ENCODE peak calls at places on chromosomes 1 and 21, in six cellular contexts. B, R, M, L, J and D are unnamed samples.

GRCh38 chr21:45299026-45299863 is 11.6 kb upstream of the POFUT2 start:
- DNase-seq in L (no peak), B (no peak), R (peak), J (peak), M (no peak), D (no peak)

GRCh38 chr1:225816643-225817538 is 7.0 kb downstream of the EPHX1 start:
- DNase-seq in M (no peak), J (peak), B (no peak), R (peak), L (no peak), D (no peak)

GRCh38 chr1:90501281-90501680 is 215.8 kb downstream of the BARHL2 start:
- DNase-seq in J (no peak), R (no peak), L (no peak), M (no peak), B (no peak), D (no peak)

GRCh38 chr1:235357485-235358378 is 9.5 kb upstream of the TBCE start:
- DNase-seq in M (no peak), J (peak), B (no peak), L (no peak), R (no peak), D (peak)

GRCh38 chr1:25194576-25195020 is 37.7 kb downstream of the SYF2 start:
- DNase-seq in J (no peak), R (no peak), M (no peak), B (no peak), L (no peak), D (no peak)

GRCh38 chr1:8040586-8040985 is 14.5 kb upstream of the ERRFI1 start:
- DNase-seq in M (no peak), R (no peak), B (no peak), L (no peak), J (no peak), D (no peak)

GRCh38 chr1:173997796-173998195 is 24.4 kb downstream of the RC3H1 start:
- DNase-seq in M (no peak), L (no peak), J (no peak), R (no peak), B (no peak), D (no peak)

GRCh38 chr1:182084487-182085316 is 23.2 kb upstream of the ZNF648 start:
- DNase-seq in L (peak), J (peak), B (peak), M (peak), R (peak), D (peak)

GRCh38 chr1:83734411-83734810 is 264.5 kb downstream of the TTLL7 start:
- DNase-seq in L (no peak), R (no peak), M (no peak), J (no peak), B (no peak), D (no peak)

GRCh38 chr1:234639968-234640367 is 30.0 kb upstream of the IRF2BP2 start:
- DNase-seq in R (no peak), L (no peak), M (no peak), J (no peak), B (no peak), D (no peak)

GRCh38 chr1:230119340-230119739 is 52.3 kb downstream of the GALNT2 start:
- DNase-seq in R (no peak), B (no peak), L (no peak), J (no peak), M (no peak), D (no peak)

GRCh38 chr1:15432327-15432726 is 5.9 kb upstream of the CTRC start:
- DNase-seq in L (no peak), M (no peak), J (no peak), R (no peak), B (no peak), D (no peak)

GRCh38 chr1:229380514-229381160 is 37.8 kb upstream of the CCSAP start:
- DNase-seq in B (no peak), L (no peak), R (no peak), J (no peak), M (no peak), D (no peak)

GRCh38 chr1:197437891-197438853 is 170.1 kb downstream of the CRB1 start:
- DNase-seq in J (no peak), B (no peak), M (no peak), R (no peak), L (no peak), D (no peak)

GRCh38 chr1:206907304-206907991 is 10.2 kb downstream of the IL24 start:
- DNase-seq in L (no peak), R (peak), B (no peak), J (peak), M (no peak), D (no peak)

GRCh38 chr1:16354619-16355018 is 2.3 kb upstream of the FBXO42 start:
- DNase-seq in B (no peak), M (no peak), J (no peak), L (no peak), R (no peak), D (no peak)

GRCh38 chr21:22597660-22598255 is 1599.5 kb downstream of the NCAM2 start:
- DNase-seq in R (no peak), B (no peak), M (no peak), L (no peak), J (no peak), D (no peak)

GRCh38 chr1:29719253-29719652 is 482.9 kb downstream of the PTPRU start:
- DNase-seq in R (no peak), J (no peak), L (no peak), B (no peak), M (no peak), D (no peak)

GRCh38 chr1:37486680-37487618 is 12.6 kb downstream of the ZC3H12A start:
- DNase-seq in R (peak), B (peak), J (peak), M (peak), L (peak), D (peak)

GRCh38 chr1:25926731-25927496 is 20.7 kb upstream of the STMN1 start:
- DNase-seq in B (no peak), J (no peak), R (no peak), L (no peak), M (no peak), D (peak)

GRCh38 chr1:169879034-169879835 is 14.5 kb downstream of the SCYL3 start:
- DNase-seq in J (no peak), R (no peak), L (no peak), B (no peak), M (no peak), D (no peak)

GRCh38 chr1:182556279-182556678 is 32.8 kb downstream of the RNASEL start:
- DNase-seq in R (no peak), L (no peak), B (no peak), M (no peak), J (no peak), D (no peak)

GRCh38 chr1:28456078-28456477 is 49.8 kb upstream of the RCC1 start:
- DNase-seq in J (no peak), B (no peak), M (no peak), L (no peak), R (no peak), D (no peak)

GRCh38 chr1:181936269-181936668 is 125.2 kb downstream of the ZNF648 start:
- DNase-seq in J (no peak), R (no peak), M (peak), L (no peak), B (no peak), D (no peak)

GRCh38 chr1:229781453-229781852 is 155.4 kb downstream of the URB2 start:
- DNase-seq in B (no peak), J (peak), M (no peak), L (no peak), R (peak), D (no peak)

GRCh38 chr1:93591833-93592635 is 89.6 kb downstream of the BCAR3 start:
- DNase-seq in L (no peak), R (peak), M (no peak), J (peak), B (no peak), D (peak)

GRCh38 chr1:15610167-15610566 is 7.1 kb upstream of the DDI2 start:
- DNase-seq in M (no peak), J (no peak), R (no peak), L (no peak), B (no peak), D (no peak)